ENCODE peak calls at places on chromosome 15, in five cellular contexts. V is A549, H is stomach, A is K562, C is ovary. T is an unnamed sample.

GRCh38 chr15:64501396-64501716 is 41.0 kb downstream of the ZNF609 start:
- DNase-seq in V (no peak), H (no peak), A (no peak), C (no peak), T (no peak)

GRCh38 chr15:66018178-66018797 is 149.0 kb downstream of the RAB11A start:
- DNase-seq in V (no peak), H (no peak), A (no peak), C (no peak), T (no peak)

GRCh38 chr15:98904466-98905048 is 103.0 kb downstream of the PGPEP1L start:
- DNase-seq in V (peak), H (no peak), A (peak), C (no peak), T (peak)

GRCh38 chr15:73226064-73226463 is 142.7 kb downstream of the HCN4 start:
- DNase-seq in V (no peak), H (no peak), A (no peak), C (no peak), T (no peak)

GRCh38 chr15:88075102-88075501 is 181.4 kb downstream of the NTRK3 start:
- DNase-seq in V (no peak), H (no peak), A (no peak), C (no peak), T (no peak)

GRCh38 chr15:80989518-80990478 is at the start of gene MESD:
- DNase-seq in V (peak), H (peak), A (peak), C (peak), T (peak)

GRCh38 chr15:83322061-83322460 is 37.6 kb upstream of the BNC1 start:
- DNase-seq in V (no peak), H (no peak), A (no peak), C (no peak), T (no peak)

GRCh38 chr15:87710406-87710805 is 546.1 kb downstream of the NTRK3 start:
- DNase-seq in V (no peak), H (no peak), A (no peak), C (peak), T (peak)

GRCh38 chr15:71114066-71114680 is 1.1 kb upstream of the THSD4 start:
- DNase-seq in V (no peak), H (no peak), A (no peak), C (no peak), T (no peak)

GRCh38 chr15:85837881-85838280 is 43.2 kb upstream of the KLHL25 start:
- DNase-seq in V (no peak), H (peak), A (no peak), C (no peak), T (no peak)

GRCh38 chr15:25185791-25186190 is 231.0 kb downstream of the SNRPN start:
- DNase-seq in V (no peak), H (no peak), A (no peak), C (no peak), T (peak)

GRCh38 chr15:80811781-80812180 is 32.6 kb downstream of the CEMIP start:
- DNase-seq in V (no peak), H (no peak), A (no peak), C (no peak), T (no peak)

GRCh38 chr15:40767838-40768491 is 1.8 kb upstream of the C15orf62 start:
- DNase-seq in V (no peak), H (no peak), A (no peak), C (no peak), T (no peak)

GRCh38 chr15:40768492-40769309 is 1.1 kb upstream of the C15orf62 start:
- DNase-seq in V (no peak), H (peak), A (no peak), C (peak), T (no peak)

GRCh38 chr15:40771242-40771641 is 1.5 kb downstream of the C15orf62 start:
- DNase-seq in V (no peak), H (no peak), A (no peak), C (no peak), T (no peak)

GRCh38 chr15:40770147-40770721 is 454 bp downstream of the C15orf62 start:
- DNase-seq in V (no peak), H (peak), A (no peak), C (no peak), T (no peak)

DNA sequence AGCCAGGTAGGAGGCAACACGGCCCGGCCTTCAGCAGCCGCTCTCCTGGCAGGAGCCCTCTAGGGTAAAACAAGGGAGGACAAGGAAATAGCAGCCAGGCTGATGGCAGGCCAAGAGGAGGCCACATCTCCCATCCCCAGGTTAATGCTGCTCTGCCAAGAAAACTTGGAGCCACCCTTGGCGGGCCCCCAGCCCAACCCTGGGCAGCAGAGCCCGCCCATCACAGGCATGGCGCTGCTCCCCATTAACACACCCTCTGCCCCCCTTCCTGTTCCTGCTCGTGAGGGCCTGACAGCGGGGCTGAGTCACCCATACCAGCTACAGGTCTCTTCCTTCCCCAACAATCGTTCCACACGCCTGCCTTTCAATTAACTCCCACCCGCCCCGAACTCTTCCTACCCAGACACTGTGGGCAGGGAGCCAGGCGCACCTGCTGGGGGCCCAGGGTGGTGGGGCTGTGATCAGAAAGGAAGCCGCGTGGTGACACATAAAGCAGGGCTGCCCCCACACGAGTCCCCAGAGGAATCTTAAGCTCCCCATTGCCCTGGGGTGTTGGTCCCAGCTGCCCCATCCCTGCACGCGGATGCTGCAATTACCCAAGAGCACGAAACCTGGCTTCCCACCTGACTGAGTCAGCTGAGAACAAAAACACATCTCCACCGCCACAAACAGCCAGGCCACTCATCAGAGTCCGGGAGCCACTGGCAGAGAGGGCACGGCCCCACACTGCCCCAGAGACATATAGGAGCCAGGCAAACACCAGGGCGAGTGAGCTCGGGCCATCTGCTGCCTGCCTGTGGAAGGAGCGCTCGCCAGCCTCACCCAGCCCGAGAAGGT is at the start of gene C15orf62:
- DNase-seq in V (no peak), H (peak), A (no peak), C (peak), T (no peak)
- TF ChIP-seq EP300 in V (no peak), H (no peak), A (no peak), C (no peak), T (no peak)

GRCh38 chr15:90037961-90038633 is 37.0 kb downstream of the ZNF710 start:
- DNase-seq in V (no peak), H (no peak), A (peak), C (no peak), T (peak)

GRCh38 chr15:90036343-90036742 is 35.2 kb downstream of the ZNF710 start:
- DNase-seq in V (no peak), H (no peak), A (no peak), C (no peak), T (peak)

GRCh38 chr15:90036806-90037509 is 35.8 kb downstream of the ZNF710 start:
- DNase-seq in V (no peak), H (no peak), A (no peak), C (no peak), T (peak)

GRCh38 chr15:90038639-90039095 is 37.5 kb downstream of the ZNF710 start:
- DNase-seq in V (no peak), H (no peak), A (no peak), C (no peak), T (peak)

GRCh38 chr15:90037510-90037860 is 36.4 kb downstream of the ZNF710 start:
- DNase-seq in V (no peak), H (no peak), A (no peak), C (no peak), T (no peak)
- H3K4me3 ChIP-seq in V (no peak), H (no peak), A (no peak), C (no peak), T (no peak)

GRCh38 chr15:68275165-68275746 is 2.3 kb upstream of the FEM1B start:
- DNase-seq in V (no peak), H (peak), A (no peak), C (no peak), T (no peak)
- TF ChIP-seq EP300 in V (no peak), H (no peak), A (no peak), C (no peak), T (no peak)

DNA sequence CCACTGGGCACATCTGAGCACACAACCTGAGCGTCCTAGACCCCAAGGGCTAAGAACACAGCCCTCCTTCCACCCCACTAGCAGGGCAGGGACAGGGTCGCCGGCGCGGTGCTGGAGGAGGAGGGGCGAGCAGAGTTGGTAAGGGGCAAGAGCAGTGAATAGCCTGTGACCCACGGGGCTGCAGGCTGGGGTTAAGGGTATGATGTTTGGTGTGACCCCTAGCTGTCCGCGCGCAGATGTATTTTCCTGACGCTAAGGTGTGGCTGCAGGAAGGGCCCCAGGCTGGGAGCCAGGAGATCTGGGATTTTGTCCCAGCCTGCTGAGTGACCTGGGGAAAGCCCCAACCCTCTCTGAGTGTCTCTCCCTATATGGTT is 1.3 kb upstream of the C15orf39 start:
- DNase-seq in V (no peak), H (no peak), A (no peak), C (no peak), T (no peak)
- H3K4me3 ChIP-seq in V (no peak), H (no peak), A (no peak), C (no peak), T (no peak)

DNA sequence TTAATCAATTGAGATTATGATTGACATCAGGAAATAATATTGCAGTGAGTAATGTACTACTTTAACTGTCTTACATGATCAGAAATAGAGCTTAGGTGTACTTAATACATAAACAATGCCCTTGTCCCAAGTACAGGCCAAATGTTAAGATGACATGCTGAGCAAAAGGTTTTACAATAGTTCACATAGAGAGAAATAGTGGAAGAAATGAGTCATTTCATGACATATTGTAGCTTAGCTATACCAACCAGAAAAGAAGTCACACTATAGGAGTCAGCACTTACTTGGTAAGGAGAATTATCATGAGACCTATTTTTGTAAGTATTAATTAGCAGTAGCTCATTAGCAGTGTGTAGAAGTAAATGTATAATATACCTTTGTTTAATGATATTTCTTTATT is 96.4 kb upstream of the NANOGP8 start:
- DNase-seq in V (no peak), H (no peak), A (no peak), C (no peak), T (no peak)
- TF ChIP-seq EP300 in V (no peak), H (no peak), A (no peak), C (no peak), T (no peak)

GRCh38 chr15:57696146-57696545 is 10.4 kb upstream of the POLR2M start:
- DNase-seq in V (no peak), H (no peak), A (no peak), C (no peak), T (no peak)

GRCh38 chr15:57692709-57693108 is 13.8 kb upstream of the POLR2M start:
- DNase-seq in V (no peak), H (no peak), A (no peak), C (no peak), T (no peak)

GRCh38 chr15:57694264-57694663 is 12.2 kb upstream of the POLR2M start:
- DNase-seq in V (no peak), H (no peak), A (no peak), C (no peak), T (no peak)

GRCh38 chr15:57698243-57698642 is 8.3 kb upstream of the POLR2M start:
- DNase-seq in V (no peak), H (no peak), A (no peak), C (no peak), T (no peak)

DNA sequence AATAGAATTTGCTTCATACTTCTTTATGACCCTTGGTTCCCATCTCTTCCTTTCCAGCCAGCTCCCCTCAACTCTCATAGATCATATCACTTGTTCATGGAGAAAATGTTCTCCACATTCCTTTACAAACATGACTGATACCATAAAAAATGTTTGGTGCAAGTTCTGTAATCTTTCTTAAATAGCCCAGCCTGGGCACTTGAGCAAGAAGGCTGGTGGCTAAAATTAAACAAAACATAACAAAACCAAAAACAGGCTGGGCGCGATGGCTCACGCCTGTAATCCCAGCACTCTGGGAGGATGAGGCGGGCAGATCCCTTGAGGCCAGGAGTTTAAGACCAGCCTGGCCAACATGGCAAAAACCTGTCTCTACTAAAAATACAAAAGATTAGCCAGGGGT is 8.9 kb upstream of the POLR2M start:
- DNase-seq in V (no peak), H (no peak), A (no peak), C (no peak), T (no peak)
- H3K4me3 ChIP-seq in V (no peak), H (no peak), A (no peak), C (no peak), T (no peak)

GRCh38 chr15:92682772-92683510 is 27.4 kb upstream of the FAM174B start:
- DNase-seq in V (no peak), H (no peak), A (no peak), C (no peak), T (no peak)

GRCh38 chr15:92683511-92683834 is 27.9 kb upstream of the FAM174B start:
- DNase-seq in V (no peak), H (peak), A (peak), C (peak), T (peak)

GRCh38 chr15:92690370-92690769 is 34.8 kb upstream of the FAM174B start:
- DNase-seq in V (no peak), H (no peak), A (no peak), C (no peak), T (no peak)

DNA sequence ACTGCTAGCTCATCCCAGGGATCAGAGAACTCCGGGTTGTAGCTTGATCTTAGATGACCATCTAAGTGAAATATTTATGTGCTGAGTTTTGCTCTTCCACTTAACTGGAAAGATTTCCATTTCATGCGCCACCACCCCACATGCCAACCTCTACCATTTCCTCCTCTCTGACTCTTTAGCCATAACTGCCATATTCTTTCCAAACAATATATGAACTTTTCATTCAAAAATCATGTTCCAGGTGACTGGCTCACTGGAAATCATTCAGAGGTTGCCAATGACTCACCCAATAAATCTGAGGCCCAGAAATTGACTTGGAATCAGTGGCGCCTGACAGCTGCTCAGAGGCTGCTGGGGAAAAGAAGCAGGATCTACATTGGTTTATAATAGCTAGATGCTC is 31.6 kb upstream of the FAM174B start:
- DNase-seq in V (no peak), H (no peak), A (no peak), C (no peak), T (no peak)
- TF ChIP-seq EP300 in V (no peak), H (no peak), A (no peak), C (no peak), T (no peak)

T was measured in sigmoid colon.